ENCODE peak calls at places on chromosomes 5 and 9, in four cellular contexts. One of them, this sample, is unnamed.

GRCh38 chr5:66848749-66849641 is 252.8 kb downstream of the MAST4 start:
- DNase-seq in astrocyte of the cerebellum: no peak
- DNase-seq in H1: no peak
- DNase-seq in breast epithelium: no peak
- DNase-seq in this sample: no peak

GRCh38 chr9:120891255-120891954 is 14.4 kb upstream of the PHF19 start:
- DNase-seq in H1: no peak
- DNase-seq in breast epithelium: no peak
- DNase-seq in astrocyte of the cerebellum: no peak
- DNase-seq in this sample: no peak

GRCh38 chr9:88514247-88514646 is 20.7 kb upstream of the NXNL2 start:
- DNase-seq in astrocyte of the cerebellum: no peak
- DNase-seq in breast epithelium: no peak
- DNase-seq in H1: no peak
- DNase-seq in this sample: no peak

GRCh38 chr5:2721739-2722138 is 29.7 kb downstream of the IRX2 start:
- DNase-seq in H1: no peak
- DNase-seq in astrocyte of the cerebellum: no peak
- DNase-seq in breast epithelium: no peak
- DNase-seq in this sample: no peak

GRCh38 chr5:14039063-14039462 is 94.6 kb upstream of the DNAH5 start:
- DNase-seq in astrocyte of the cerebellum: no peak
- DNase-seq in breast epithelium: no peak
- DNase-seq in H1: no peak
- DNase-seq in this sample: no peak

GRCh38 chr9:131892162-131892707 is 152.4 kb upstream of the RAPGEF1 start:
- DNase-seq in breast epithelium: no peak
- DNase-seq in astrocyte of the cerebellum: no peak
- DNase-seq in H1: no peak
- DNase-seq in this sample: no peak

GRCh38 chr9:73080110-73080683 is 71.5 kb upstream of the ANXA1 start:
- DNase-seq in breast epithelium: no peak
- DNase-seq in H1: no peak
- DNase-seq in astrocyte of the cerebellum: no peak
- DNase-seq in this sample: no peak

GRCh38 chr5:72558383-72558782 is 51.2 kb upstream of the ZNF366 start:
- DNase-seq in astrocyte of the cerebellum: no peak
- DNase-seq in breast epithelium: no peak
- DNase-seq in H1: no peak
- DNase-seq in this sample: no peak

GRCh38 chr5:14108170-14108996 is 34.8 kb upstream of the TRIO start:
- DNase-seq in astrocyte of the cerebellum: peak
- DNase-seq in breast epithelium: no peak
- DNase-seq in H1: peak
- DNase-seq in this sample: peak

GRCh38 chr5:149749481-149750365 is 19.6 kb downstream of the PPARGC1B start:
- DNase-seq in astrocyte of the cerebellum: no peak
- DNase-seq in breast epithelium: no peak
- DNase-seq in H1: no peak
- DNase-seq in this sample: no peak

GRCh38 chr9:131284856-131285255 is 4.7 kb upstream of the PLPP7 start:
- DNase-seq in breast epithelium: no peak
- DNase-seq in H1: no peak
- DNase-seq in astrocyte of the cerebellum: no peak
- DNase-seq in this sample: no peak

GRCh38 chr9:2791246-2791645 is 52.6 kb downstream of the PUM3 start:
- DNase-seq in astrocyte of the cerebellum: no peak
- DNase-seq in H1: no peak
- DNase-seq in breast epithelium: no peak
- DNase-seq in this sample: no peak

GRCh38 chr5:10578869-10579268 is 15.0 kb downstream of the ANKRD33B start:
- DNase-seq in H1: no peak
- DNase-seq in breast epithelium: no peak
- DNase-seq in astrocyte of the cerebellum: no peak
- DNase-seq in this sample: no peak

GRCh38 chr5:175773534-175774070 is 97.8 kb upstream of the CPLX2 start:
- DNase-seq in breast epithelium: no peak
- DNase-seq in H1: no peak
- DNase-seq in astrocyte of the cerebellum: no peak
- DNase-seq in this sample: no peak

GRCh38 chr5:171600736-171601265 is 181.4 kb downstream of the FGF18 start:
- DNase-seq in astrocyte of the cerebellum: no peak
- DNase-seq in breast epithelium: no peak
- DNase-seq in H1: no peak
- DNase-seq in this sample: no peak

GRCh38 chr9:135960328-135961276 is 571 bp downstream of the UBAC1 start:
- DNase-seq in H1: no peak
- DNase-seq in astrocyte of the cerebellum: no peak
- DNase-seq in breast epithelium: no peak
- DNase-seq in this sample: no peak

GRCh38 chr5:15499528-15500325 is at the start of gene FBXL7:
- DNase-seq in breast epithelium: no peak
- DNase-seq in H1: peak
- DNase-seq in astrocyte of the cerebellum: no peak
- DNase-seq in this sample: no peak

GRCh38 chr5:75534734-75535133 is 23.0 kb downstream of the POLK start:
- DNase-seq in breast epithelium: no peak
- DNase-seq in astrocyte of the cerebellum: no peak
- DNase-seq in H1: no peak
- DNase-seq in this sample: no peak

GRCh38 chr5:419970-420369 is 23.0 kb upstream of the EXOC3 start:
- DNase-seq in breast epithelium: no peak
- DNase-seq in astrocyte of the cerebellum: no peak
- DNase-seq in H1: no peak
- DNase-seq in this sample: no peak

GRCh38 chr5:164007062-164007461 is 501.6 kb downstream of the MAT2B start:
- DNase-seq in breast epithelium: no peak
- DNase-seq in H1: no peak
- DNase-seq in astrocyte of the cerebellum: no peak
- DNase-seq in this sample: no peak

GRCh38 chr5:164000819-164001218 is 495.4 kb downstream of the MAT2B start:
- DNase-seq in breast epithelium: no peak
- DNase-seq in astrocyte of the cerebellum: no peak
- DNase-seq in H1: no peak
- DNase-seq in this sample: no peak

GRCh38 chr5:164000241-164000640 is 494.8 kb downstream of the MAT2B start:
- DNase-seq in breast epithelium: no peak
- DNase-seq in H1: no peak
- DNase-seq in astrocyte of the cerebellum: no peak
- DNase-seq in this sample: no peak

GRCh38 chr5:164002214-164002613 is 496.8 kb downstream of the MAT2B start:
- DNase-seq in H1: no peak
- DNase-seq in astrocyte of the cerebellum: no peak
- DNase-seq in breast epithelium: no peak
- DNase-seq in this sample: no peak

DNA sequence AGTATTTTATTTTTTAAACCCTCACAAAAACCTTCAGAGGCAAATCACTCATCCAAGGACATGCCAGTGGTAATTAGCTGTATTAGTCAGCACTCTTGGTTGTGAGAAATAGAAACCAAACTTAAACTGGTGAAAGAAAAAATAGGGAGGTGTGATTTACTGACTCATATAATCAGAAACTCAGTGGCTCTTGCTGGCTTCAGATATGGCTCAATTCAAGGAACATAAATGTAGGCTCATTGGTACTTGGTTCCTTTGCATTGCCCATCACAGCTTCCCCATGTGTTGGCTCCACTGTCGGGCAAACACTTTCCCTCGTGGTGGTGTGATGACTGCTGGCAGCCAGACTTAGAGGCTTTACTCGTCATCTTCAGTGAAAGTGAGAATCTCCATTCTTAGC is 497.2 kb downstream of the MAT2B start:
- DNase-seq in astrocyte of the cerebellum: no peak
- DNase-seq in H1: no peak
- DNase-seq in breast epithelium: no peak
- DNase-seq in this sample: peak
- TF ChIP-seq CTCF in astrocyte of the cerebellum: no peak
- TF ChIP-seq CTCF in H1: no peak
- TF ChIP-seq CTCF in breast epithelium: no peak
- TF ChIP-seq CTCF in this sample: no peak

GRCh38 chr5:102545175-102545574 is 46.4 kb upstream of the SLCO6A1 start:
- DNase-seq in H1: peak
- DNase-seq in astrocyte of the cerebellum: no peak
- DNase-seq in breast epithelium: no peak
- DNase-seq in this sample: no peak
- TF ChIP-seq CTCF in H1: peak
- TF ChIP-seq CTCF in astrocyte of the cerebellum: peak
- TF ChIP-seq CTCF in breast epithelium: no peak
- TF ChIP-seq CTCF in this sample: peak

GRCh38 chr9:76294301-76294700 is 99.9 kb downstream of the RFK start:
- DNase-seq in H1: no peak
- DNase-seq in astrocyte of the cerebellum: no peak
- DNase-seq in breast epithelium: no peak
- DNase-seq in this sample: no peak

GRCh38 chr9:76297721-76298239 is 96.4 kb downstream of the RFK start:
- DNase-seq in H1: no peak
- DNase-seq in breast epithelium: peak
- DNase-seq in astrocyte of the cerebellum: no peak
- DNase-seq in this sample: no peak

GRCh38 chr9:76296561-76297276 is 97.5 kb downstream of the RFK start:
- DNase-seq in breast epithelium: no peak
- DNase-seq in astrocyte of the cerebellum: no peak
- DNase-seq in H1: no peak
- DNase-seq in this sample: no peak

GRCh38 chr9:76302543-76302942 is 91.7 kb downstream of the RFK start:
- DNase-seq in astrocyte of the cerebellum: no peak
- DNase-seq in breast epithelium: no peak
- DNase-seq in H1: no peak
- DNase-seq in this sample: no peak

GRCh38 chr9:76298497-76299144 is 95.6 kb downstream of the RFK start:
- DNase-seq in H1: no peak
- DNase-seq in breast epithelium: no peak
- DNase-seq in astrocyte of the cerebellum: no peak
- DNase-seq in this sample: no peak
- TF ChIP-seq CTCF in H1: peak
- TF ChIP-seq CTCF in breast epithelium: no peak
- TF ChIP-seq CTCF in astrocyte of the cerebellum: peak
- TF ChIP-seq CTCF in this sample: peak

GRCh38 chr5:132387649-132388117 is 18.2 kb downstream of the SLC22A5 start:
- DNase-seq in breast epithelium: peak
- DNase-seq in astrocyte of the cerebellum: peak
- DNase-seq in H1: no peak
- DNase-seq in this sample: peak

GRCh38 chr5:132384506-132384905 is 15.0 kb downstream of the SLC22A5 start:
- DNase-seq in breast epithelium: no peak
- DNase-seq in H1: no peak
- DNase-seq in astrocyte of the cerebellum: no peak
- DNase-seq in this sample: no peak

GRCh38 chr5:132386644-132387286 is 17.3 kb downstream of the SLC22A5 start:
- DNase-seq in H1: peak
- DNase-seq in breast epithelium: peak
- DNase-seq in astrocyte of the cerebellum: no peak
- DNase-seq in this sample: no peak

GRCh38 chr5:132383984-132384383 is 14.5 kb downstream of the SLC22A5 start:
- DNase-seq in H1: no peak
- DNase-seq in astrocyte of the cerebellum: no peak
- DNase-seq in breast epithelium: no peak
- DNase-seq in this sample: no peak

GRCh38 chr5:132385321-132386105 is 16.0 kb downstream of the SLC22A5 start:
- DNase-seq in breast epithelium: no peak
- DNase-seq in astrocyte of the cerebellum: no peak
- DNase-seq in H1: peak
- DNase-seq in this sample: no peak
- TF ChIP-seq CTCF in breast epithelium: no peak
- TF ChIP-seq CTCF in astrocyte of the cerebellum: peak
- TF ChIP-seq CTCF in H1: peak
- TF ChIP-seq CTCF in this sample: peak

DNA sequence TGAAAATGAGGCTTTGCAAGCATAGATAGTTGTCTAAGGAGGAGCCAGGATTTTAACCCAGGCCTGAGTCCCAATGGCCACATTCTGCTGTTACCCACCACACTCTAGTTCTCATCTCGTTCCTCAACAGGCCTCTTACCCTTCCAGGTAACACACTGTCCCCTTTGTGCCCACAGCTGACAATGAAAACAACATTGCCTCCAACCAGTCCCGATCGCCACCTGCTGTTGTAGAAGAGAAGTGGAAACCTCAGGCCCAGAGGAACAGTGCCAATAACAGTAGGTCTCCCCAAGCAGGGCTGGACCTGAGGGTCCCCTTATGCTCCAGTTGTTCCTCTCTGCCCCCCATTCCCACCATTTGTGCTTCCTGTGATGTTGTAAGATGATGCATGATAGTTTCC is 30.4 kb downstream of the AMBP start:
- DNase-seq in breast epithelium: peak
- DNase-seq in astrocyte of the cerebellum: no peak
- DNase-seq in H1: peak
- DNase-seq in this sample: no peak
- TF ChIP-seq CTCF in breast epithelium: no peak
- TF ChIP-seq CTCF in astrocyte of the cerebellum: peak
- TF ChIP-seq CTCF in H1: peak
- TF ChIP-seq CTCF in this sample: peak

DNA sequence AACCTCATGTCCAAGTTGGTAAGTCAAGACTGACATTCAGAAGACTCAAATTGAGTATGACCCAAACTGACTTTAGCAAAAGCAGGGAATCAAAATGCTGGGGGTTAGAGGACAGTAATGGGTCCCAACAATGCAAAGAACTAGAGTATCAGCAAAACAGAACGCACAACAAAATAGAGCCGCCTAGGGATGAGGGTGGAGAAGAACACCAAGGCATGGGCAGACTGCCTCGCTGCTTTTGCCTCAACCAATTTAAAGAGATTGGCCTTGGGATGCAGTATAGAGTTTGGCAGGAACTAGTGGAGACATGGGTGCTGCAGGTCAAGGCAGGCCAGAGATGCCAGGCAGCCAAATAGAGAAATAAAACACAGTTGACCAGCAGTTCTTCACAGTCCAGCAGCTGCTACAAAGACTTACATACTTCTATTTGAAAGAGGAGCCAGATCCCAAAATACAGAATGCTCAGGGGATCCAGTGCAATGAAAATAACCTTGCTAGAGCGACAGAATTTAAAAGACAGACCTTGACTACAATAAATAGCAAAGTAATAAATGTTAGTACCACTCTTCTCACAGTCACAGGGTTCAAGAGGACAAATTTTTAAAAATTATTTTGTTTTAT is 83.9 kb upstream of the NIPBL start:
- DNase-seq in breast epithelium: no peak
- DNase-seq in astrocyte of the cerebellum: no peak
- DNase-seq in H1: no peak
- DNase-seq in this sample: no peak
- TF ChIP-seq CTCF in breast epithelium: no peak
- TF ChIP-seq CTCF in astrocyte of the cerebellum: no peak
- TF ChIP-seq CTCF in H1: no peak
- TF ChIP-seq CTCF in this sample: no peak